ENCODE peak calls at places on chromosomes 4 and X, in four cellular contexts. X is K562, C is HL-60, Q is GM12878. V is an unnamed sample.

GRCh38 chrX:132022115-132022862 is 813 bp upstream of the STK26 start:
- DNase-seq in X (peak), C (peak), Q (no peak), V (no peak)

GRCh38 chr4:133565379-133565778 is 416.3 kb downstream of the PCDH10 start:
- DNase-seq in X (no peak), C (no peak), Q (no peak), V (no peak)

GRCh38 chrX:13892856-13893255 is 76.0 kb upstream of the GPM6B start:
- DNase-seq in X (no peak), C (no peak), Q (no peak), V (no peak)

GRCh38 chr4:124610214-124610613 is 102.3 kb downstream of the ANKRD50 start:
- DNase-seq in X (no peak), C (no peak), Q (no peak), V (no peak)

GRCh38 chr4:68576272-68577100 is at the start of gene UGT2B17:
- DNase-seq in X (no peak), C (no peak), Q (no peak), V (peak)

GRCh38 chrX:108224727-108225455 is 133.3 kb downstream of the ATG4A start:
- DNase-seq in X (peak), C (no peak), Q (peak), V (no peak)

GRCh38 chr4:32161382-32161781 is 1441.2 kb downstream of the PCDH7 start:
- DNase-seq in X (no peak), C (peak), Q (no peak), V (no peak)

GRCh38 chr4:38896940-38897339 is 29.3 kb downstream of the FAM114A1 start:
- DNase-seq in X (no peak), C (no peak), Q (no peak), V (no peak)

GRCh38 chr4:1978741-1979476 is 29.9 kb downstream of the NELFA start:
- DNase-seq in X (no peak), C (no peak), Q (no peak), V (no peak)

GRCh38 chr4:85086721-85087120 is 120.2 kb upstream of the WDFY3 start:
- DNase-seq in X (no peak), C (no peak), Q (no peak), V (no peak)

GRCh38 chr4:138658518-138658917 is 357.1 kb upstream of the NOCT start:
- DNase-seq in X (no peak), C (no peak), Q (no peak), V (no peak)

GRCh38 chr4:128572778-128573241 is 236.7 kb upstream of the JADE1 start:
- DNase-seq in X (no peak), C (no peak), Q (no peak), V (no peak)

GRCh38 chr4:87525636-87526035 is 3.5 kb downstream of the SPARCL1 start:
- DNase-seq in X (no peak), C (no peak), Q (no peak), V (no peak)

GRCh38 chr4:14770025-14770424 is 232.3 kb upstream of the CPEB2 start:
- DNase-seq in X (no peak), C (no peak), Q (no peak), V (no peak)

GRCh38 chr4:36392049-36392448 is 110.6 kb downstream of the DTHD1 start:
- DNase-seq in X (no peak), C (no peak), Q (no peak), V (no peak)

GRCh38 chr4:87114245-87115062 is 106.0 kb downstream of the KLHL8 start:
- DNase-seq in X (no peak), C (no peak), Q (no peak), V (no peak)

GRCh38 chr4:52588771-52589591 is 70.1 kb downstream of the USP46 start:
- DNase-seq in X (no peak), C (no peak), Q (no peak), V (no peak)

GRCh38 chr4:24777528-24777927 is 17.8 kb upstream of the SOD3 start:
- DNase-seq in X (no peak), C (no peak), Q (no peak), V (no peak)

GRCh38 chrX:71184803-71185495 is 38.1 kb upstream of the GJB1 start:
- DNase-seq in X (no peak), C (no peak), Q (no peak), V (no peak)

GRCh38 chr4:159069922-159070321 is 33.0 kb upstream of the RAPGEF2 start:
- DNase-seq in X (no peak), C (no peak), Q (no peak), V (no peak)

GRCh38 chrX:150772150-150772970 is 79.2 kb downstream of the MTMR1 start:
- DNase-seq in X (peak), C (peak), Q (no peak), V (peak)

GRCh38 chr4:98688416-98689290 is 30.2 kb upstream of the TSPAN5 start:
- DNase-seq in X (peak), C (no peak), Q (no peak), V (no peak)

GRCh38 chr4:25760518-25761157 is 102.2 kb downstream of the SEL1L3 start:
- DNase-seq in X (no peak), C (peak), Q (no peak), V (no peak)

GRCh38 chrX:68824565-68825125 is 4.2 kb upstream of the EFNB1 start:
- DNase-seq in X (no peak), C (no peak), Q (no peak), V (no peak)

GRCh38 chrX:43685221-43685620 is 29.1 kb downstream of the MAOA start:
- DNase-seq in X (peak), C (no peak), Q (no peak), V (no peak)

GRCh38 chr4:54099287-54099958 is 540 bp upstream of the GSX2 start:
- DNase-seq in X (no peak), C (no peak), Q (no peak), V (no peak)

GRCh38 chr4:83906561-83906960 is 370.7 kb downstream of the GPAT3 start:
- DNase-seq in X (no peak), C (no peak), Q (no peak), V (no peak)

GRCh38 chrX:85922821-85923220 is 124.5 kb downstream of the CHM start:
- DNase-seq in X (no peak), C (peak), Q (no peak), V (no peak)

DNA sequence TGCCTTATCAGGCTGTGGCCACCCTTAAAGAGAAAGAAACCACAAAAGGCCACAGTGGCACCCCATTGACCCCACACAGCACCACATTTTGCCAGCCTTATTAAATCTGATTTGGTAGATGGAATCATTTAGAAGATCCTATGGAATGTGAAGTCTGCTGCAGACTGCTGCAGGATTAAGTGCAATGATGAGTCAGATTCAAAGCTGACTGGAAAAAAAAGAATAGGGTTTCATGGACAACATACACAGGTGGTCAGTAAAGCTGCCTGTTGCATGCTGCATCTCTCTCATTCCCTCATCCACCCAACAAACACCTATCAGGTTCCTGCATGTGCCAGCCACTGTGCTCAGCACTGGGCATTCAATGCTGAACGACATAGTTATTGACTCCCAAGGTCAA is 56.6 kb downstream of the CHST7 start:
- DNase-seq in X (no peak), C (no peak), Q (no peak), V (no peak)
- TF ChIP-seq SPI1 in X (no peak), C (no peak), Q (no peak), V (no peak)

GRCh38 chr4:74549936-74550335 is 105.0 kb downstream of the AREG start:
- DNase-seq in X (no peak), C (no peak), Q (no peak), V (no peak)
- TF ChIP-seq SPI1 in X (no peak), C (no peak), Q (no peak), V (no peak)

DNA sequence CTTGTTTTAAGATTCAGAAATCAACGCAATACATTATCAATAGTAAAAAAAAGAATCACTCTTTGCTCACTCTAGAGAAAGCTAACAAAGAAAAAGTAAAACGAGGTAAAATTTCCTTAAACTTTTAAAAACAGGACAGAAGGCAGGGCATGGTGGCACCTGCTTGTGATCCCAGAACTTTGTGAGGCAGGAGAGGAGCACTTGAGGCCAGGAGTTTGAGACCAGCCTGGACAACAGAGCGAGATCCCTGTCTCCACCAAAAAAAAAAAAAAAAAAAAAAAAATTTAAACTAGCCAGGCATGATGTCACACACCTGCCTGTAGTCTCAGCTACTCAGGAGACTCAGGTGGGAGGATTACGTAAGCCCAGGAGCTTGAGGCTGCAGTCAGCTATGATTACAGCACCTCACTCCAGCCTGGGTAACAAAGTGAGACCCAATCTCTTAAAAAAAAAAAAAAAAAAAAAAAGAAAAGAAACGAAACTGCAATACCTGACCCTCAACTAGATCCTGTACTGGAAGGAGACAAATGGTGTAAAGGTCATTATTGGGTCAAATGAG is 3.5 kb downstream of the CCNI start:
- DNase-seq in X (no peak), C (no peak), Q (no peak), V (no peak)
- TF ChIP-seq SPI1 in X (no peak), C (no peak), Q (no peak), V (no peak)

GRCh38 chr4:6991771-6992557 is 51.2 kb upstream of the TADA2B start:
- DNase-seq in X (no peak), C (peak), Q (no peak), V (no peak)
- TF ChIP-seq SPI1 in X (no peak), C (no peak), Q (no peak), V (no peak)

GRCh38 chrX:79462458-79462857 is 95.3 kb upstream of the ITM2A start:
- DNase-seq in X (no peak), C (no peak), Q (no peak), V (no peak)

DNA sequence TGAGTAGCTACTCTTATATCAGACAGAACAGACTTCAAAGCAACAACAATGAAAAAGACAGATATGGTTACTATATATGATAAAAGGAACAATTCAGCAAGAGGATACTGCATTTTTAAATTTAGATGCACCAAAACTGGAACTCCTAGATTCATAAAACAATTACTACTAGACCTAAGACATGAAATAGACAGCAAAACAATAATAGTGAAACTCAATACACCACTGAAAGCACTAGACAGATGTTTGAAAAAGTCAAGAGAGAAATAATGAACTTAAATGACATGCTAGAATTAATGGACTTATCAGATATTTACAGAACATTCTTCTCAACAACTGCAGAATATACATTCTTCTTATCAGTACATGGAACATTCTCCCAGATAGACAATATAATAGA is 99.5 kb upstream of the ITM2A start:
- DNase-seq in X (no peak), C (no peak), Q (no peak), V (no peak)
- TF ChIP-seq SPI1 in X (no peak), C (no peak), Q (no peak), V (no peak)

GRCh38 chr4:74631988-74632387 is 162.3 kb downstream of the BTC start:
- DNase-seq in X (no peak), C (no peak), Q (no peak), V (no peak)

GRCh38 chr4:74635074-74635473 is 159.2 kb downstream of the BTC start:
- DNase-seq in X (no peak), C (no peak), Q (no peak), V (no peak)

GRCh38 chr4:74631338-74631737 is 163.0 kb downstream of the BTC start:
- DNase-seq in X (no peak), C (peak), Q (no peak), V (no peak)

GRCh38 chr4:74630551-74630950 is 163.8 kb downstream of the BTC start:
- DNase-seq in X (no peak), C (no peak), Q (no peak), V (no peak)

GRCh38 chr4:74632634-74633033 is 161.7 kb downstream of the BTC start:
- DNase-seq in X (no peak), C (peak), Q (no peak), V (no peak)
- TF ChIP-seq SPI1 in X (no peak), C (no peak), Q (no peak), V (no peak)

V was measured in GM12891.